ENCODE peak calls at places on chromosomes 11 and 22, in four cellular contexts. One of them, this sample, is unnamed.

GRCh38 chr11:2525166-2525861 is 80.5 kb downstream of the KCNQ1 start:
- DNase-seq in HepG2: no peak
- DNase-seq in GM12878: no peak
- DNase-seq in K562: no peak
- DNase-seq in this sample: no peak

GRCh38 chr11:100739636-100740035 is 52.5 kb downstream of the ARHGAP42 start:
- DNase-seq in HepG2: peak; percentile 40
- DNase-seq in GM12878: no peak
- DNase-seq in K562: no peak
- DNase-seq in this sample: no peak

GRCh38 chr22:22431271-22432220 is 77.0 kb downstream of the ZNF280B start:
- DNase-seq in HepG2: peak; percentile 49
- DNase-seq in GM12878: no peak
- DNase-seq in K562: peak; percentile 99
- DNase-seq in this sample: peak; percentile 85

GRCh38 chr11:88406871-88407270 is 69.3 kb upstream of the CTSC start:
- DNase-seq in HepG2: no peak
- DNase-seq in GM12878: no peak
- DNase-seq in K562: no peak
- DNase-seq in this sample: no peak

GRCh38 chr11:20156280-20156875 is 3.9 kb downstream of the DBX1 start:
- DNase-seq in HepG2: no peak
- DNase-seq in GM12878: no peak
- DNase-seq in K562: peak; percentile 33
- DNase-seq in this sample: no peak

GRCh38 chr22:29011200-29011867 is 50.3 kb downstream of the C22orf31 start:
- DNase-seq in HepG2: no peak
- DNase-seq in GM12878: no peak
- DNase-seq in K562: no peak
- DNase-seq in this sample: no peak

GRCh38 chr11:36381005-36381350 is 84.9 kb downstream of the PRR5L start:
- DNase-seq in HepG2: no peak
- DNase-seq in GM12878: no peak
- DNase-seq in K562: no peak
- DNase-seq in this sample: no peak

GRCh38 chr11:124475265-124475664 is 29.8 kb upstream of the OR8B8 start:
- DNase-seq in HepG2: no peak
- DNase-seq in GM12878: no peak
- DNase-seq in K562: no peak
- DNase-seq in this sample: no peak

GRCh38 chr11:70739091-70739490 is 340.8 kb downstream of the CTTN start:
- DNase-seq in HepG2: no peak
- DNase-seq in GM12878: no peak
- DNase-seq in K562: no peak
- DNase-seq in this sample: no peak

GRCh38 chr11:123590296-123590912 is 64.0 kb downstream of the SCN3B start:
- DNase-seq in HepG2: peak; percentile 50
- DNase-seq in GM12878: no peak
- DNase-seq in K562: no peak
- DNase-seq in this sample: no peak

GRCh38 chr11:1330473-1330872 is 21.0 kb upstream of the TOLLIP start:
- DNase-seq in HepG2: no peak
- DNase-seq in GM12878: no peak
- DNase-seq in K562: no peak
- DNase-seq in this sample: no peak

GRCh38 chr11:69035959-69036340 is 12.8 kb upstream of the TPCN2 start:
- DNase-seq in HepG2: no peak
- DNase-seq in GM12878: no peak
- DNase-seq in K562: no peak
- DNase-seq in this sample: no peak

GRCh38 chr11:70524096-70524922 is 126.0 kb downstream of the CTTN start:
- DNase-seq in HepG2: no peak
- DNase-seq in GM12878: no peak
- DNase-seq in K562: no peak
- DNase-seq in this sample: no peak

GRCh38 chr11:107882095-107882820 is 23.7 kb upstream of the SLC35F2 start:
- DNase-seq in HepG2: no peak
- DNase-seq in GM12878: no peak
- DNase-seq in K562: no peak
- DNase-seq in this sample: no peak

GRCh38 chr11:59263225-59263894 is 50.6 kb upstream of the MPEG1 start:
- DNase-seq in HepG2: peak; percentile 9
- DNase-seq in GM12878: no peak
- DNase-seq in K562: no peak
- DNase-seq in this sample: no peak
- TF ChIP-seq FOXK2 in HepG2: no peak
- TF ChIP-seq FOXK2 in GM12878: no peak
- TF ChIP-seq FOXK2 in K562: no peak
- TF ChIP-seq FOXK2 in this sample: no peak

GRCh38 chr11:9716275-9717039 is 52.6 kb downstream of the SWAP70 start:
- DNase-seq in HepG2: no peak
- DNase-seq in GM12878: peak; percentile 92
- DNase-seq in K562: no peak
- DNase-seq in this sample: no peak
- TF ChIP-seq FOXK2 in HepG2: no peak
- TF ChIP-seq FOXK2 in GM12878: no peak
- TF ChIP-seq FOXK2 in K562: no peak
- TF ChIP-seq FOXK2 in this sample: no peak

DNA sequence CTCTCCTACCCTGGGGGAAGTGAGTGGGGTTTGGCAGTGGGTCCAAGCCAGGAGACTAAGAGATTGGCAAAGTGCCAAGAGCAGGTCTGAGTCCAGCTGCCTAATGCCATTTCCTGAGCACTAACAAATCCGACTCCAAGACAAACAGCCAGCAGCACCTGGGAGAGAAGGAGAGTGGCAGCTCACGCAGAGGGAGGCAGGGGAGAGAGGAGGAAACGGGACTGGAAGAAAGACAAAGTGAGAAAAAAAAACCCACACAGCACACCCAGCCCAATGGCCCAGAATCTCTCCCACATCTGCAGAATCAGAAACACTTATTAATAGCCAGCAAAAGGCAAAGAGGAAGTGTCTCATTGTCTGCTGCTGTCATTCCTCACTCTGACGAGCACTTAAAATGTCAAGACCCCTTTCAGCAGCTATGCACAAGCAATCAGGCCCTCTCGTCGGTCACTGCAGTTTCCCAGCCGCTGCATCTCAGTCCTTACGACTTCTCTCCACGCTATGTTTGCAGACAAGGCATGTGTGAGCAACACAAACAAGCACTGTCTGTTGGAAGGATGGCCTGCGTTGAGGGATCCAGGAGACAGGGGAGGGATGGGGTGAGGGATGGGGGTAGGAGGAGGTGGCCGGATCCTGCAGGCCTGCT is 558.4 kb upstream of the CADM1 start:
- DNase-seq in HepG2: no peak
- DNase-seq in GM12878: no peak
- DNase-seq in K562: peak; percentile 19
- DNase-seq in this sample: no peak
- TF ChIP-seq FOXK2 in HepG2: no peak
- TF ChIP-seq FOXK2 in GM12878: no peak
- TF ChIP-seq FOXK2 in K562: no peak
- TF ChIP-seq FOXK2 in this sample: no peak

GRCh38 chr11:78841451-78842060 is 266.9 kb upstream of the NARS2 start:
- DNase-seq in HepG2: no peak
- DNase-seq in GM12878: no peak
- DNase-seq in K562: no peak
- DNase-seq in this sample: no peak

GRCh38 chr11:78835646-78836045 is 261.0 kb upstream of the NARS2 start:
- DNase-seq in HepG2: no peak
- DNase-seq in GM12878: no peak
- DNase-seq in K562: no peak
- DNase-seq in this sample: no peak

GRCh38 chr11:78838417-78838816 is 263.8 kb upstream of the NARS2 start:
- DNase-seq in HepG2: no peak
- DNase-seq in GM12878: no peak
- DNase-seq in K562: no peak
- DNase-seq in this sample: no peak

GRCh38 chr11:78840623-78841022 is 266.0 kb upstream of the NARS2 start:
- DNase-seq in HepG2: no peak
- DNase-seq in GM12878: no peak
- DNase-seq in K562: no peak
- DNase-seq in this sample: no peak

GRCh38 chr11:78840190-78840589 is 265.5 kb upstream of the NARS2 start:
- DNase-seq in HepG2: no peak
- DNase-seq in GM12878: no peak
- DNase-seq in K562: no peak
- DNase-seq in this sample: no peak
- TF ChIP-seq FOXK2 in HepG2: no peak
- TF ChIP-seq FOXK2 in GM12878: no peak
- TF ChIP-seq FOXK2 in K562: no peak
- TF ChIP-seq FOXK2 in this sample: no peak

DNA sequence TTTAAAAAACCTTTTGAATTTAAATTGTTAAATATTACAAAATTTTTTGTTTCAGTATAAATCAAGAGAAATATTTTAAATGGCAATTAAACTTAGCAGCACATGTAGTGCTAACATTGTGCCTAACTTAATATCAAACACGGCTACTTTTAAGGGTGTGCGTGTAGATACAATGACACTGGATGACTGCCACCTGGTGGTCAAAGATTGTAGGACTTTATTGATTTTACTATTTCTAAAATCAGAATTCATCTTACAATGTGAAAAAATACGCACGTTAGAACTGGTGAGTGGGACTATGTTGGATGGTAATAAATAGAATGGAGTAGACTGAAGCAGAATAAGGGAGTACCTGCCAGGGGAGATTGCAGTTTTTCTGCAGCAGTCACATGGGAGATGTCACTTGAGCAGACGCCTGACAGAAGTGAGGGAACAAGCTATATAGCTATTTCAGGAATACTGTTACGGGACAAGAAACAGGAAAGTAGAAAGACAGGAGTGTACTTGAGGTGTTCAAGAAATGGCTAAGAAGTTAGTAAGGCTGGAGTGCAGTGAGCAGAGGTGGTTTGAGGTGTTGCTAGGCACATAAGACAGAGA is 52.9 kb downstream of the UVRAG start:
- DNase-seq in HepG2: peak; percentile 43
- DNase-seq in GM12878: peak; percentile 24
- DNase-seq in K562: peak; percentile 60
- DNase-seq in this sample: peak; percentile 35
- TF ChIP-seq FOXK2 in HepG2: no peak
- TF ChIP-seq FOXK2 in GM12878: no peak
- TF ChIP-seq FOXK2 in K562: no peak
- TF ChIP-seq FOXK2 in this sample: no peak

DNA sequence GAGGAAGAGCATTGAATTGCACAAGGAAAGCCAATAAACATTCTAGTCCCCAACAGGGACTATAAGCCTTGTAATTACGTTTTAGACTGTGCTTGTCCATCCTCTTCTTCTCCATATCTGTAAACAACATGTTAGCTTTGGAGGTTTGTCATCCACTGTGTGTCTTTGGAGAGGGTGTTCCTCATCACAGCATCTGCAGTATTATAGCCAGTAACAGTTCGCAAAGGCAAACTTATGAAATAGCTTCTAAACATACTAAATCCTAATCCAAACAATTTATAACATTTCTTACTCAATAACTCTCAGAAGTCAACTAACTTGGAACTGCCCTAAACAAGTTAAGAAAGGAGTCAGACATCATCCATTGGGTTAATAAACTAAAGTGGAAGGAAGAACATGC is 10.3 kb upstream of the BDNF start:
- DNase-seq in HepG2: no peak
- DNase-seq in GM12878: no peak
- DNase-seq in K562: no peak
- DNase-seq in this sample: no peak
- TF ChIP-seq FOXK2 in HepG2: no peak
- TF ChIP-seq FOXK2 in GM12878: no peak
- TF ChIP-seq FOXK2 in K562: no peak
- TF ChIP-seq FOXK2 in this sample: no peak

DNA sequence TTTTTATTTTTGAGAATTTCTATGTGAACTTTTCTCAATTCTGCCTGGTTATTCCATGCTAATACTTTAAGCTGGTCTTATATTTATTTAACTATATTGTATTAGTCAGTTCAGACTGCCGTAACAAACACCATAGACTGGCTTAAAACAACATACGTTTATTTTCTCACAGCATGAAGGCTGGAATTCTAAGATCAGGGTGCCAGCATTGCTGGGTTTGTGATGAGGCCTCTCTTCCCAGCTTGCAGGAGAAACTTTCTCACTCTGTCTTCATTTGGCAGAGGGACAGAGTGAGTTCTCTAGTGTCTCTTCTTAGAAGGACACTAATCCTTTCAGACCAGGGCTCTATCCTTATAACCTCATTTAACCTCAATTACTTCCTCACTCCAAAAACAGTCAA is 16.2 kb upstream of the TEAD1 start:
- DNase-seq in HepG2: no peak
- DNase-seq in GM12878: no peak
- DNase-seq in K562: no peak
- DNase-seq in this sample: no peak
- TF ChIP-seq FOXK2 in HepG2: no peak
- TF ChIP-seq FOXK2 in GM12878: no peak
- TF ChIP-seq FOXK2 in K562: no peak
- TF ChIP-seq FOXK2 in this sample: no peak

DNA sequence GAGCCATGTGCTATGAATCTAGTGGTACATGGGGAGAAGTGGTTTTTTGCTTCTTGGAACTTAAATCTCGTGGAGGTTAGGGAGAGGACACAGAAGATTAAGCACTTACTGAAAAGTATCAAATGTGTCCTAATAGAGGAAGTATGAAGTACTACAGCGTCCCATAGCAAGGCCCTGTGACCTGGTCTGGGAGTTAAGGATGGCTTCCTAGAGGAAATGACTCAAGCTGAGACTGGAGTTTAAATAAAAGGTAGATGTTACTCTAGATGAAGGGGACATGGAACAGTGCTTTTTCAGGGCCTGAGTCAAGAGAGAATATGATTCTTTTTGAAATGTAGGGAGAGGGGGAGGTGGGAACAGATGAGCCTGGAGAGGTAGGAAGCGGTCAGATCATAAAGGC is 202.9 kb downstream of the GRIK4 start:
- DNase-seq in HepG2: no peak
- DNase-seq in GM12878: no peak
- DNase-seq in K562: no peak
- DNase-seq in this sample: no peak
- TF ChIP-seq FOXK2 in HepG2: no peak
- TF ChIP-seq FOXK2 in GM12878: no peak
- TF ChIP-seq FOXK2 in K562: no peak
- TF ChIP-seq FOXK2 in this sample: no peak

GRCh38 chr22:39530692-39531331 is 1.7 kb downstream of the RPS19BP1 start:
- DNase-seq in HepG2: peak; percentile 57
- DNase-seq in GM12878: no peak
- DNase-seq in K562: peak; percentile 53
- DNase-seq in this sample: peak; percentile 46
- TF ChIP-seq FOXK2 in HepG2: no peak
- TF ChIP-seq FOXK2 in GM12878: no peak
- TF ChIP-seq FOXK2 in K562: no peak
- TF ChIP-seq FOXK2 in this sample: no peak

This sample was measured in HEK293T.